ENCODE peak calls at places on chromosomes 5 and 9, in seven cellular contexts. R is lung, V is PC-3, L is lower lobe of right lung, Z is transverse colon, A is testis, X is breast epithelium. O is an unnamed sample.

GRCh38 chr5:168656633-168657032 is 77.5 kb upstream of the PANK3 start:
- DNase-seq in R (no peak), V (peak; percentile 7), L (no peak), Z (no peak), A (no peak), X (no peak), O (no peak)

GRCh38 chr9:98867434-98868168 is 60.1 kb downstream of the GALNT12 start:
- DNase-seq in R (peak; percentile 51), V (peak; percentile 73), L (peak; percentile 53), Z (peak; percentile 54), A (peak; percentile 78), X (no peak), O (peak; percentile 17)

GRCh38 chr5:119011186-119011585 is 22.8 kb upstream of the DTWD2 start:
- DNase-seq in R (no peak), V (no peak), L (no peak), Z (no peak), A (no peak), X (no peak), O (no peak)

GRCh38 chr9:82148849-82149544 is 160.4 kb downstream of the SPATA31D1 start:
- DNase-seq in R (no peak), V (no peak), L (no peak), Z (no peak), A (no peak), X (no peak), O (no peak)

GRCh38 chr5:178535299-178536175 is 54.7 kb downstream of the COL23A1 start:
- DNase-seq in R (no peak), V (no peak), L (no peak), Z (no peak), A (peak; percentile 95), X (no peak), O (peak; percentile 88)

GRCh38 chr5:176736271-176736965 is 73.9 kb upstream of the UNC5A start:
- DNase-seq in R (no peak), V (no peak), L (no peak), Z (peak; percentile 1), A (peak; percentile 6), X (peak; percentile 19), O (no peak)

GRCh38 chr5:157059891-157060290 is 975 bp upstream of the HAVCR1 start:
- DNase-seq in R (no peak), V (peak; percentile 19), L (no peak), Z (no peak), A (no peak), X (no peak), O (no peak)

GRCh38 chr9:18699749-18700148 is 225.8 kb downstream of the ADAMTSL1 start:
- DNase-seq in R (no peak), V (peak; percentile 1), L (no peak), Z (no peak), A (no peak), X (no peak), O (no peak)

GRCh38 chr5:160521392-160521663 is 99.7 kb downstream of the PTTG1 start:
- DNase-seq in R (no peak), V (no peak), L (no peak), Z (no peak), A (no peak), X (no peak), O (no peak)

GRCh38 chr9:79734989-79735779 is 163.4 kb downstream of the TLE4 start:
- DNase-seq in R (no peak), V (no peak), L (no peak), Z (no peak), A (peak; percentile 50), X (no peak), O (no peak)

GRCh38 chr5:74516217-74516636 is 124.3 kb downstream of the ENC1 start:
- DNase-seq in R (no peak), V (no peak), L (no peak), Z (no peak), A (no peak), X (no peak), O (no peak)

GRCh38 chr9:133708770-133709611 is 29.2 kb downstream of the SARDH start:
- DNase-seq in R (no peak), V (no peak), L (no peak), Z (no peak), A (peak; percentile 37), X (no peak), O (peak; percentile 78)

GRCh38 chr5:26482817-26483375 is 555.5 kb downstream of the CDH9 start:
- DNase-seq in R (peak; percentile 37), V (peak; percentile 71), L (no peak), Z (no peak), A (peak; percentile 75), X (no peak), O (no peak)

GRCh38 chr5:174082286-174082685 is 36.8 kb downstream of the NSG2 start:
- DNase-seq in R (no peak), V (peak; percentile 49), L (no peak), Z (no peak), A (no peak), X (no peak), O (no peak)

GRCh38 chr5:76371955-76372319 is 31.1 kb upstream of the IQGAP2 start:
- DNase-seq in R (no peak), V (peak; percentile 76), L (no peak), Z (no peak), A (no peak), X (no peak), O (no peak)

GRCh38 chr5:21806943-21807342 is 1046.2 kb downstream of the CDH12 start:
- DNase-seq in R (no peak), V (peak; percentile 98), L (no peak), Z (no peak), A (no peak), X (no peak), O (no peak)

GRCh38 chr5:21806271-21806670 is 1046.9 kb downstream of the CDH12 start:
- DNase-seq in R (no peak), V (no peak), L (no peak), Z (no peak), A (no peak), X (no peak), O (no peak)

GRCh38 chr5:21807953-21808352 is 1045.2 kb downstream of the CDH12 start:
- DNase-seq in R (no peak), V (peak; percentile 97), L (no peak), Z (no peak), A (no peak), X (no peak), O (no peak)

GRCh38 chr5:21802100-21802499 is 1051.0 kb downstream of the CDH12 start:
- DNase-seq in R (no peak), V (no peak), L (no peak), Z (no peak), A (no peak), X (no peak), O (no peak)

GRCh38 chr5:21802869-21803490 is 1050.2 kb downstream of the CDH12 start:
- DNase-seq in R (no peak), V (peak; percentile 79), L (no peak), Z (no peak), A (no peak), X (no peak), O (no peak)
- TF ChIP-seq CTCF in R (peak; percentile 4), V (peak; percentile 95), L (peak; percentile 53), Z (peak; percentile 28), A (peak; percentile 37), X (no peak), O (no peak)

GRCh38 chr5:179822059-179822432 is 1.3 kb downstream of the SQSTM1 start:
- DNase-seq in R (no peak), V (no peak), L (peak; percentile 16), Z (no peak), A (no peak), X (no peak), O (no peak)
- H3K4me1 ChIP-seq in R (peaks cover 5% of the 10 kb centered on the region), V (peaks cover 41% of the 10 kb centered on the region), L (peaks cover 83% of the 10 kb centered on the region), Z (peaks cover 57% of the 10 kb centered on the region), A (peaks cover 58% of the 10 kb centered on the region), X (peaks cover 19% of the 10 kb centered on the region), O (peaks cover 69% of the 10 kb centered on the region)

DNA sequence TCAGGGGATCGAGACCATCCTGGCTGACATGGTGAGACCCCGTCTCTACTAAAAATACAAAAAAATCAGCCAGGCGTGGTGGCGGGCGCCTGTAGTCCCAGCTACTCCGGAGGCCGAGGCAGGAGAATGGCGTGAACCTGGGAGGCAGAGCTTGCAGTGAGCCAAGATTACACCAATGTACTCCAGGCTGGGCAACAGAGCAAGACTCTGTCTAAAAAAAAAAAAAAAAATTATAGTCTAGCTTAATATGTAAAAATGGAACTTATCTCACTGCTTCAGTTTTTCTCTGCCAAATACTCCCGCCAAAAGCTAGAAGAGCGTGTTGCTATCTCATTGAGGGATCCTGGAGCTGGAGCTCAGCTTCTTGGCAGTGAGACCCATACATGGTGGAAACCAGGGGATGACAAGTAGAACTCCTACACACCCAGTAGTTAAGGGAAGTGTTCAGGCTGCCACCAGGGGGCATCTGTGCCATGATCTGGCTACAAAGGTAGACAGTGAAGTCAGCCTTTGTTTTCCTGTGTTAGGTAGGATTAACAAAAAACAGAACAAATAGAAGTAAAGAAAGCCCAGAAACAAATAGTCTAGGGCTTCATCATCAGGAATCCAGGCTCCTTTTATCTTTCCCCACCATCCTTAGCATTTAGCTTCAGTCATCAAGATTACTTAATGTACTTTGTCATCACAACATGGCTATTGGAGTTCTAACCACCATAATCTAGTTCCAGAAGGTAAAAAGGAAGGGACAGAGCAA is 33.6 kb upstream of the GLIPR2 start:
- DNase-seq in R (peak; percentile 85), V (peak; percentile 67), L (peak; percentile 90), Z (peak; percentile 90), A (peak; percentile 90), X (peak; percentile 66), O (peak; percentile 91)
- H3K27ac ChIP-seq in R (no peak overlapping the region), V (peak overlapping the region; percentile 18), L (no peak overlapping the region), Z (peak overlapping the region; percentile 19), A (no peak overlapping the region), X (no peak overlapping the region), O (peak overlapping the region; percentile 4)

GRCh38 chr5:139870677-139871076 is 75.1 kb downstream of the PSD2 start:
- DNase-seq in R (no peak), V (no peak), L (no peak), Z (no peak), A (no peak), X (no peak), O (no peak)

GRCh38 chr5:139869042-139869790 is 73.6 kb downstream of the PSD2 start:
- DNase-seq in R (no peak), V (no peak), L (no peak), Z (no peak), A (no peak), X (no peak), O (no peak)

GRCh38 chr5:139871624-139872023 is 76.0 kb downstream of the PSD2 start:
- DNase-seq in R (no peak), V (no peak), L (no peak), Z (no peak), A (no peak), X (no peak), O (no peak)

GRCh38 chr5:139873033-139873794 is 77.6 kb downstream of the PSD2 start:
- DNase-seq in R (no peak), V (no peak), L (no peak), Z (no peak), A (no peak), X (no peak), O (no peak)

DNA sequence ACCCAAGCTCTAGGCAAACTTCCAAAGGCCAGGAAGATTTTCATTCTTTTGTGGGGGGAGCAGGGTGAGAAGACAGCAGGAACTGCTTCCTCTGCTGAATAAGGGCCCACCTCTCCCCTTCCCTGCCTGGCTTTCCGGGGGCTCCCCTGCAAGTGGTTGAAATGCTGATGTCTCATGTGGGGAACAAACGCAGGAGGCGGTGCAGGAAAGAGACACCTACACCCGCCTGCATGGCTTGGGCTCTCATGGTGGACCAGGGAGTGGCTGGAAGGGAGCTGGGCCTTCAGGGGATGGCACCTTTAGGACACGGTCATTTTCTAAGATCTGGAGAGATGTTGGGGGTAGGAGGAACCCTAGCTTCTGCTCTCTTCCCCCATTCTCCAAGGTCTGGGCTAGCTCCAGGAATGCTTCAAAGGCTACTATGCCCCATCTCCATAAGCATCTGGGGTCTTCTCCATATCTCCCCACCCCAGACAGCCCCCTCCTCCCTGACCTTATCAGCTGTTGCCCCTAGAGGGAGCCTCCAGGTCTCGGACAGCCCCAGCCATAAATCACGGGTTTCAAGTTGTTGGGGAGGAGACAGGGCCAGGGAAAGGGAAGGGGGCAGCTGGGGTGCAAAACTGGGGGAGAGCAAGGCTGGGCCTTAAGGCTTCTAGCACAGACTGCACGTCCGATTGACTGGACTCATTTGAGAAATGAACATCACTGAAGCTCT is 76.6 kb downstream of the PSD2 start:
- DNase-seq in R (no peak), V (no peak), L (no peak), Z (no peak), A (no peak), X (no peak), O (no peak)
- TF ChIP-seq CTCF in R (no peak), V (peak; percentile 42), L (no peak), Z (no peak), A (no peak), X (no peak), O (no peak)

O was measured in thyroid gland.